ENCODE peak calls at places on chromosomes 6 and 20, in nine cellular contexts. One of them, this sample, is unnamed.

GRCh38 chr6:168060521-168060931 is 18.5 kb downstream of the FRMD1 start:
- DNase-seq in coronary artery: no peak
- DNase-seq in GM06990: no peak
- DNase-seq in endothelial cell of umbilical vein: no peak
- DNase-seq in choroid plexus epithelial cell: peak
- DNase-seq in hepatocyte: peak
- DNase-seq in fibroblast of pulmonary artery: peak
- DNase-seq in CD8-positive, alpha-beta T cell: no peak
- DNase-seq in stomach: peak
- DNase-seq in this sample: no peak

GRCh38 chr6:85620308-85620707 is 22.4 kb downstream of the SYNCRIP start:
- DNase-seq in coronary artery: no peak
- DNase-seq in GM06990: no peak
- DNase-seq in endothelial cell of umbilical vein: no peak
- DNase-seq in choroid plexus epithelial cell: peak
- DNase-seq in hepatocyte: no peak
- DNase-seq in fibroblast of pulmonary artery: peak
- DNase-seq in CD8-positive, alpha-beta T cell: no peak
- DNase-seq in stomach: no peak
- DNase-seq in this sample: no peak

GRCh38 chr6:28648035-28648877 is 122.6 kb downstream of the GPX5 start:
- DNase-seq in coronary artery: no peak
- DNase-seq in GM06990: peak
- DNase-seq in endothelial cell of umbilical vein: peak
- DNase-seq in choroid plexus epithelial cell: peak
- DNase-seq in hepatocyte: peak
- DNase-seq in fibroblast of pulmonary artery: peak
- DNase-seq in CD8-positive, alpha-beta T cell: no peak
- DNase-seq in stomach: no peak
- DNase-seq in this sample: peak

GRCh38 chr6:72703093-72703492 is 81.2 kb downstream of the KCNQ5 start:
- DNase-seq in coronary artery: no peak
- DNase-seq in GM06990: no peak
- DNase-seq in endothelial cell of umbilical vein: no peak
- DNase-seq in choroid plexus epithelial cell: no peak
- DNase-seq in hepatocyte: no peak
- DNase-seq in fibroblast of pulmonary artery: no peak
- DNase-seq in CD8-positive, alpha-beta T cell: no peak
- DNase-seq in stomach: no peak
- DNase-seq in this sample: no peak

GRCh38 chr6:1110935-1111334 is 201.0 kb upstream of the FOXQ1 start:
- DNase-seq in coronary artery: no peak
- DNase-seq in GM06990: no peak
- DNase-seq in endothelial cell of umbilical vein: no peak
- DNase-seq in choroid plexus epithelial cell: no peak
- DNase-seq in hepatocyte: no peak
- DNase-seq in fibroblast of pulmonary artery: no peak
- DNase-seq in CD8-positive, alpha-beta T cell: no peak
- DNase-seq in stomach: no peak
- DNase-seq in this sample: no peak

GRCh38 chr20:48841196-48841860 is 13.5 kb upstream of the PREX1 start:
- DNase-seq in coronary artery: no peak
- DNase-seq in GM06990: no peak
- DNase-seq in endothelial cell of umbilical vein: no peak
- DNase-seq in choroid plexus epithelial cell: no peak
- DNase-seq in hepatocyte: no peak
- DNase-seq in fibroblast of pulmonary artery: no peak
- DNase-seq in CD8-positive, alpha-beta T cell: no peak
- DNase-seq in stomach: no peak
- DNase-seq in this sample: no peak

GRCh38 chr6:108142240-108142639 is 23.6 kb upstream of the NR2E1 start:
- DNase-seq in coronary artery: no peak
- DNase-seq in GM06990: no peak
- DNase-seq in endothelial cell of umbilical vein: no peak
- DNase-seq in choroid plexus epithelial cell: no peak
- DNase-seq in hepatocyte: no peak
- DNase-seq in fibroblast of pulmonary artery: no peak
- DNase-seq in CD8-positive, alpha-beta T cell: no peak
- DNase-seq in stomach: no peak
- DNase-seq in this sample: no peak

GRCh38 chr6:96721227-96721626 is 116.0 kb downstream of the GPR63 start:
- DNase-seq in coronary artery: no peak
- DNase-seq in GM06990: no peak
- DNase-seq in endothelial cell of umbilical vein: no peak
- DNase-seq in choroid plexus epithelial cell: no peak
- DNase-seq in hepatocyte: no peak
- DNase-seq in fibroblast of pulmonary artery: no peak
- DNase-seq in CD8-positive, alpha-beta T cell: no peak
- DNase-seq in stomach: no peak
- DNase-seq in this sample: no peak

GRCh38 chr20:50876063-50876685 is 55.1 kb downstream of the ADNP start:
- DNase-seq in coronary artery: no peak
- DNase-seq in GM06990: no peak
- DNase-seq in endothelial cell of umbilical vein: no peak
- DNase-seq in choroid plexus epithelial cell: no peak
- DNase-seq in hepatocyte: no peak
- DNase-seq in fibroblast of pulmonary artery: no peak
- DNase-seq in CD8-positive, alpha-beta T cell: no peak
- DNase-seq in stomach: no peak
- DNase-seq in this sample: no peak

GRCh38 chr6:36241728-36242127 is 28.1 kb upstream of the PNPLA1 start:
- DNase-seq in coronary artery: no peak
- DNase-seq in GM06990: peak
- DNase-seq in endothelial cell of umbilical vein: no peak
- DNase-seq in choroid plexus epithelial cell: peak
- DNase-seq in hepatocyte: no peak
- DNase-seq in fibroblast of pulmonary artery: peak
- DNase-seq in CD8-positive, alpha-beta T cell: no peak
- DNase-seq in stomach: no peak
- DNase-seq in this sample: peak

GRCh38 chr6:90284745-90285481 is 11.7 kb downstream of the BACH2 start:
- DNase-seq in coronary artery: no peak
- DNase-seq in GM06990: peak
- DNase-seq in endothelial cell of umbilical vein: peak
- DNase-seq in choroid plexus epithelial cell: peak
- DNase-seq in hepatocyte: no peak
- DNase-seq in fibroblast of pulmonary artery: peak
- DNase-seq in CD8-positive, alpha-beta T cell: no peak
- DNase-seq in stomach: no peak
- DNase-seq in this sample: peak

GRCh38 chr6:125169058-125169457 is 15.5 kb downstream of the TPD52L1 start:
- DNase-seq in coronary artery: no peak
- DNase-seq in GM06990: no peak
- DNase-seq in endothelial cell of umbilical vein: no peak
- DNase-seq in choroid plexus epithelial cell: no peak
- DNase-seq in hepatocyte: no peak
- DNase-seq in fibroblast of pulmonary artery: peak
- DNase-seq in CD8-positive, alpha-beta T cell: no peak
- DNase-seq in stomach: no peak
- DNase-seq in this sample: no peak

GRCh38 chr20:39112196-39112743 is 150.1 kb downstream of the DHX35 start:
- DNase-seq in coronary artery: no peak
- DNase-seq in GM06990: no peak
- DNase-seq in endothelial cell of umbilical vein: peak
- DNase-seq in choroid plexus epithelial cell: peak
- DNase-seq in hepatocyte: peak
- DNase-seq in fibroblast of pulmonary artery: peak
- DNase-seq in CD8-positive, alpha-beta T cell: no peak
- DNase-seq in stomach: peak
- DNase-seq in this sample: no peak

DNA sequence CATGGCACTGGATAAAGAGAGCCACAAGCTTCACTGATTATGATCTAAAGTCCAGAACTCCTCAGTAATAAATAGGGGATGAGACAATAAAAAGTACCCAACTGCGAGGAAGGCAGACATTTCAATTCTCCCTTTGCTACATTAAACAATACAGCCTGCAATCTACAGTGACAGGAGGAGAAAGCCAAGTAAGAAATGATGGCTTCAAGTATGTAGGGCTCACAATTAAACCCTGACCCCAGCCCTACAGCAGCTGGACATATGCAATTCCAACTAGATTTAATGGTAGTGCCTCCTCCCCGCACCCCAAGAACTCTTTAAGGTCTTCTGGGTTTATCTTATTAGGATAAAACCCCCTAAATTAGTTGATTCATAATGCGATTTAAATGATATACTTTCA is 56.9 kb downstream of the OGFRL1 start:
- DNase-seq in coronary artery: no peak
- DNase-seq in GM06990: no peak
- DNase-seq in endothelial cell of umbilical vein: no peak
- DNase-seq in choroid plexus epithelial cell: no peak
- DNase-seq in hepatocyte: no peak
- DNase-seq in fibroblast of pulmonary artery: no peak
- DNase-seq in CD8-positive, alpha-beta T cell: no peak
- DNase-seq in stomach: no peak
- DNase-seq in this sample: no peak
- TF ChIP-seq CTCF in coronary artery: no peak
- TF ChIP-seq CTCF in GM06990: no peak
- TF ChIP-seq CTCF in endothelial cell of umbilical vein: no peak
- TF ChIP-seq CTCF in choroid plexus epithelial cell: no peak
- TF ChIP-seq CTCF in hepatocyte: no peak
- TF ChIP-seq CTCF in fibroblast of pulmonary artery: no peak
- TF ChIP-seq CTCF in CD8-positive, alpha-beta T cell: no peak
- TF ChIP-seq CTCF in stomach: no peak
- TF ChIP-seq CTCF in this sample: no peak

GRCh38 chr6:115441671-115442070 is 619.0 kb downstream of the FRK start:
- DNase-seq in coronary artery: no peak
- DNase-seq in GM06990: no peak
- DNase-seq in endothelial cell of umbilical vein: no peak
- DNase-seq in choroid plexus epithelial cell: no peak
- DNase-seq in hepatocyte: no peak
- DNase-seq in fibroblast of pulmonary artery: peak
- DNase-seq in CD8-positive, alpha-beta T cell: no peak
- DNase-seq in stomach: no peak
- DNase-seq in this sample: no peak

GRCh38 chr6:115444079-115444478 is 616.6 kb downstream of the FRK start:
- DNase-seq in coronary artery: no peak
- DNase-seq in GM06990: no peak
- DNase-seq in endothelial cell of umbilical vein: no peak
- DNase-seq in choroid plexus epithelial cell: no peak
- DNase-seq in hepatocyte: no peak
- DNase-seq in fibroblast of pulmonary artery: no peak
- DNase-seq in CD8-positive, alpha-beta T cell: no peak
- DNase-seq in stomach: no peak
- DNase-seq in this sample: no peak
- H3K4me3 ChIP-seq in coronary artery: no peak
- H3K4me3 ChIP-seq in GM06990: no peak
- H3K4me3 ChIP-seq in endothelial cell of umbilical vein: no peak
- H3K4me3 ChIP-seq in choroid plexus epithelial cell: no peak
- H3K4me3 ChIP-seq in hepatocyte: no peak
- H3K4me3 ChIP-seq in fibroblast of pulmonary artery: no peak
- H3K4me3 ChIP-seq in CD8-positive, alpha-beta T cell: no peak
- H3K4me3 ChIP-seq in stomach: no peak
- H3K4me3 ChIP-seq in this sample: no peak

GRCh38 chr6:170192905-170193304 is 98.0 kb downstream of the DLL1 start:
- DNase-seq in coronary artery: no peak
- DNase-seq in GM06990: no peak
- DNase-seq in endothelial cell of umbilical vein: no peak
- DNase-seq in choroid plexus epithelial cell: no peak
- DNase-seq in hepatocyte: no peak
- DNase-seq in fibroblast of pulmonary artery: no peak
- DNase-seq in CD8-positive, alpha-beta T cell: no peak
- DNase-seq in stomach: no peak
- DNase-seq in this sample: no peak
- TF ChIP-seq CTCF in coronary artery: no peak
- TF ChIP-seq CTCF in GM06990: no peak
- TF ChIP-seq CTCF in endothelial cell of umbilical vein: no peak
- TF ChIP-seq CTCF in choroid plexus epithelial cell: no peak
- TF ChIP-seq CTCF in hepatocyte: no peak
- TF ChIP-seq CTCF in fibroblast of pulmonary artery: no peak
- TF ChIP-seq CTCF in CD8-positive, alpha-beta T cell: no peak
- TF ChIP-seq CTCF in stomach: no peak
- TF ChIP-seq CTCF in this sample: no peak

GRCh38 chr6:15264902-15265761 is 19.3 kb downstream of the JARID2 start:
- DNase-seq in coronary artery: no peak
- DNase-seq in GM06990: no peak
- DNase-seq in endothelial cell of umbilical vein: no peak
- DNase-seq in choroid plexus epithelial cell: peak
- DNase-seq in hepatocyte: no peak
- DNase-seq in fibroblast of pulmonary artery: peak
- DNase-seq in CD8-positive, alpha-beta T cell: no peak
- DNase-seq in stomach: no peak
- DNase-seq in this sample: no peak
- H3K4me3 ChIP-seq in coronary artery: peak
- H3K4me3 ChIP-seq in GM06990: no peak
- H3K4me3 ChIP-seq in endothelial cell of umbilical vein: no peak
- H3K4me3 ChIP-seq in choroid plexus epithelial cell: no peak
- H3K4me3 ChIP-seq in hepatocyte: no peak
- H3K4me3 ChIP-seq in fibroblast of pulmonary artery: no peak
- H3K4me3 ChIP-seq in CD8-positive, alpha-beta T cell: peak
- H3K4me3 ChIP-seq in stomach: no peak
- H3K4me3 ChIP-seq in this sample: no peak

GRCh38 chr6:109184638-109185037 is 89.3 kb downstream of the CEP57L1 start:
- DNase-seq in coronary artery: no peak
- DNase-seq in GM06990: no peak
- DNase-seq in endothelial cell of umbilical vein: no peak
- DNase-seq in choroid plexus epithelial cell: no peak
- DNase-seq in hepatocyte: no peak
- DNase-seq in fibroblast of pulmonary artery: no peak
- DNase-seq in CD8-positive, alpha-beta T cell: no peak
- DNase-seq in stomach: no peak
- DNase-seq in this sample: no peak

GRCh38 chr6:109179507-109179906 is 84.2 kb downstream of the CEP57L1 start:
- DNase-seq in coronary artery: no peak
- DNase-seq in GM06990: no peak
- DNase-seq in endothelial cell of umbilical vein: no peak
- DNase-seq in choroid plexus epithelial cell: no peak
- DNase-seq in hepatocyte: no peak
- DNase-seq in fibroblast of pulmonary artery: no peak
- DNase-seq in CD8-positive, alpha-beta T cell: no peak
- DNase-seq in stomach: no peak
- DNase-seq in this sample: no peak

GRCh38 chr6:109186012-109186411 is 90.7 kb downstream of the CEP57L1 start:
- DNase-seq in coronary artery: no peak
- DNase-seq in GM06990: no peak
- DNase-seq in endothelial cell of umbilical vein: no peak
- DNase-seq in choroid plexus epithelial cell: no peak
- DNase-seq in hepatocyte: no peak
- DNase-seq in fibroblast of pulmonary artery: no peak
- DNase-seq in CD8-positive, alpha-beta T cell: no peak
- DNase-seq in stomach: no peak
- DNase-seq in this sample: no peak

GRCh38 chr6:109182590-109182989 is 87.3 kb downstream of the CEP57L1 start:
- DNase-seq in coronary artery: no peak
- DNase-seq in GM06990: no peak
- DNase-seq in endothelial cell of umbilical vein: no peak
- DNase-seq in choroid plexus epithelial cell: no peak
- DNase-seq in hepatocyte: no peak
- DNase-seq in fibroblast of pulmonary artery: no peak
- DNase-seq in CD8-positive, alpha-beta T cell: no peak
- DNase-seq in stomach: no peak
- DNase-seq in this sample: no peak

GRCh38 chr6:109183109-109183508 is 87.8 kb downstream of the CEP57L1 start:
- DNase-seq in coronary artery: no peak
- DNase-seq in GM06990: no peak
- DNase-seq in endothelial cell of umbilical vein: no peak
- DNase-seq in choroid plexus epithelial cell: no peak
- DNase-seq in hepatocyte: no peak
- DNase-seq in fibroblast of pulmonary artery: no peak
- DNase-seq in CD8-positive, alpha-beta T cell: no peak
- DNase-seq in stomach: no peak
- DNase-seq in this sample: no peak
- TF ChIP-seq CTCF in coronary artery: no peak
- TF ChIP-seq CTCF in GM06990: no peak
- TF ChIP-seq CTCF in endothelial cell of umbilical vein: no peak
- TF ChIP-seq CTCF in choroid plexus epithelial cell: no peak
- TF ChIP-seq CTCF in hepatocyte: no peak
- TF ChIP-seq CTCF in fibroblast of pulmonary artery: no peak
- TF ChIP-seq CTCF in CD8-positive, alpha-beta T cell: no peak
- TF ChIP-seq CTCF in stomach: no peak
- TF ChIP-seq CTCF in this sample: no peak

This sample was measured in GM12864.